ENCODE peak calls at places on chromosomes 6 and 20, in seven cellular contexts. L is NCI-H2081; Y is astrocyte of the spinal cord; F is stimulated activated CD4-positive, alpha-beta T cell treated with anti-CD3 and anti-CD28 coated beads, Interleukin-15, amount 100 ng/mL, for 1 hour; R is HTR-8/SVneo; S is NCI-H82; Q is adrenal gland. N is an unnamed sample.
A peak's percentile ranks its signal among the peaks of the same experiment; 100 is the strongest.

GRCh38 chr20:60003776-60004175 is 45.6 kb downstream of the CDH26 start:
- DNase-seq in L (no peak), Y (no peak), F (no peak), R (no peak), S (no peak), Q (no peak), N (no peak)

GRCh38 chr20:35008411-35009342 is 53.0 kb downstream of the MYH7B start:
- DNase-seq in L (no peak), Y (no peak), F (no peak), R (no peak), S (no peak), Q (peak; percentile 96), N (no peak)

GRCh38 chr20:21682576-21682975 is 22.9 kb upstream of the PAX1 start:
- DNase-seq in L (peak; percentile 58), Y (no peak), F (no peak), R (no peak), S (peak; percentile 94), Q (no peak), N (peak; percentile 9)

GRCh38 chr6:33124525-33124901 is 48.7 kb downstream of the HLA-DPB1 start:
- DNase-seq in L (no peak), Y (no peak), F (no peak), R (no peak), S (no peak), Q (no peak), N (no peak)

GRCh38 chr6:36319436-36319762 is 17.3 kb downstream of the BNIP5 start:
- DNase-seq in L (peak; percentile 89), Y (no peak), F (no peak), R (no peak), S (peak; percentile 90), Q (no peak), N (no peak)

GRCh38 chr6:15290962-15291704 is 45.3 kb downstream of the JARID2 start:
- DNase-seq in L (no peak), Y (no peak), F (no peak), R (no peak), S (peak; percentile 79), Q (no peak), N (peak; percentile 36)

GRCh38 chr20:62824476-62825287 is 7.8 kb downstream of the COL9A3 start:
- DNase-seq in L (peak; percentile 63), Y (peak; percentile 25), F (no peak), R (peak; percentile 77), S (peak; percentile 80), Q (peak; percentile 82), N (no peak)

GRCh38 chr6:153016846-153017245 is 14.3 kb upstream of the MTRF1L start:
- DNase-seq in L (no peak), Y (no peak), F (no peak), R (no peak), S (no peak), Q (no peak), N (no peak)

GRCh38 chr6:95660544-95660943 is 83.2 kb downstream of the MANEA start:
- DNase-seq in L (no peak), Y (no peak), F (no peak), R (no peak), S (no peak), Q (no peak), N (no peak)

N was measured in renal cortical epithelial cell.